ENCODE peak calls at places on chromosomes 1 and 21, in seven cellular contexts. L, C, V, E, N, H and F are unnamed samples.

GRCh38 chr1:24048205-24048869 is 63.6 kb downstream of the MYOM3 start:
- DNase-seq in V (no peak), H (peak; percentile 12), C (no peak), L (no peak), E (no peak), N (no peak), F (peak; percentile 97)

GRCh38 chr1:24745711-24746582 is 700 bp downstream of the CLIC4 start:
- DNase-seq in H (peak; percentile 80), C (peak; percentile 49), V (peak; percentile 52), N (peak; percentile 49), L (peak; percentile 18), E (no peak), F (peak; percentile 71)

GRCh38 chr1:180135535-180135934 is 19.1 kb upstream of the QSOX1 start:
- DNase-seq in H (peak; percentile 20), V (no peak), N (no peak), E (no peak), C (no peak), L (no peak), F (no peak)

GRCh38 chr21:39915881-39916280 is 48.6 kb downstream of the PCP4 start:
- DNase-seq in C (no peak), H (no peak), L (no peak), E (no peak), V (no peak), N (no peak), F (no peak)

GRCh38 chr21:15159382-15160020 is 94.7 kb upstream of the NRIP1 start:
- DNase-seq in H (peak; percentile 0), C (no peak), N (no peak), L (no peak), V (no peak), E (no peak), F (no peak)

GRCh38 chr1:53148123-53148522 is 5.7 kb upstream of the SLC1A7 start:
- DNase-seq in E (no peak), C (no peak), N (no peak), H (peak; percentile 81), V (no peak), L (no peak), F (peak; percentile 86)

GRCh38 chr1:42319871-42320484 is 15.1 kb downstream of the FOXJ3 start:
- DNase-seq in E (peak; percentile 21), V (peak; percentile 62), C (no peak), H (no peak), L (no peak), N (peak; percentile 64), F (no peak)

GRCh38 chr21:45393021-45393420 is 11.9 kb upstream of the COL18A1 start:
- DNase-seq in H (no peak), L (peak; percentile 15), E (no peak), N (no peak), V (no peak), C (no peak), F (no peak)

GRCh38 chr1:231423648-231424047 is 1.6 kb upstream of the EGLN1 start:
- DNase-seq in V (no peak), N (peak; percentile 21), H (no peak), L (no peak), E (no peak), C (no peak), F (peak; percentile 80)

GRCh38 chr1:53959664-53960250 is 13.6 kb downstream of the LRRC42 start:
- DNase-seq in E (no peak), V (peak; percentile 50), N (peak; percentile 15), H (peak; percentile 47), L (no peak), C (peak; percentile 53), F (peak; percentile 70)